ENCODE peak calls at places on chromosome 17, in eight cellular contexts. X is substantia nigra; L is skeletal muscle cell; W is COR-L47; G is NCI-H2029 treated with DMSO at 0.1 percent for 48 hours; R is activated naive CD4-positive, alpha-beta T cell; D is T-cell; P is activated CD4-positive, CD25-positive, alpha-beta regulatory T cell. Y is an unnamed sample.
A peak's percentile ranks its signal among the peaks of the same experiment; 100 is the strongest.

GRCh38 chr17:70121136-70121535 is 46.1 kb downstream of the KCNJ16 start:
- DNase-seq in X (no peak), R (no peak), P (no peak), L (no peak), W (no peak), D (no peak), G (no peak), Y (no peak)

GRCh38 chr17:77145635-77146632 is 5.2 kb downstream of the SEC14L1 start:
- DNase-seq in G (no peak), R (no peak), D (no peak), L (no peak), W (no peak), X (peak; percentile 35), P (no peak), Y (peak; percentile 79)

GRCh38 chr17:32757963-32758362 is 119.0 kb downstream of the MYO1D start:
- DNase-seq in L (no peak), W (no peak), X (no peak), R (no peak), P (no peak), D (no peak), G (no peak), Y (no peak)

GRCh38 chr17:49378311-49378710 is 16.3 kb upstream of the ZNF652 start:
- DNase-seq in D (no peak), R (no peak), W (no peak), G (no peak), P (no peak), X (no peak), L (no peak), Y (no peak)

GRCh38 chr17:81094224-81094743 is 59.3 kb downstream of the BAIAP2 start:
- DNase-seq in G (no peak), L (no peak), D (no peak), X (no peak), R (no peak), W (no peak), P (no peak), Y (no peak)

GRCh38 chr17:27327397-27327796 is 33.5 kb downstream of the WSB1 start:
- DNase-seq in R (no peak), W (no peak), D (no peak), L (no peak), G (no peak), P (no peak), X (no peak), Y (no peak)

GRCh38 chr17:37576281-37576680 is 32.9 kb downstream of the SYNRG start:
- DNase-seq in G (no peak), D (no peak), L (peak; percentile 5), W (no peak), X (no peak), P (no peak), R (no peak), Y (no peak)

GRCh38 chr17:44049294-44050080 is 17.0 kb downstream of the LSM12 start:
- DNase-seq in G (no peak), P (no peak), L (peak; percentile 44), D (no peak), R (no peak), X (no peak), W (no peak), Y (no peak)

GRCh38 chr17:48483004-48483403 is 47.8 kb downstream of the HOXB1 start:
- DNase-seq in X (no peak), G (no peak), P (no peak), D (no peak), R (no peak), W (no peak), L (no peak), Y (peak; percentile 52)

GRCh38 chr17:67829331-67829730 is 4.0 kb downstream of the BPTF start:
- DNase-seq in R (no peak), X (no peak), G (no peak), P (peak; percentile 26), D (peak; percentile 24), W (no peak), L (no peak), Y (no peak)

GRCh38 chr17:14737984-14738651 is 437.2 kb downstream of the HS3ST3B1 start:
- DNase-seq in D (no peak), L (peak; percentile 100), G (no peak), P (no peak), X (no peak), W (no peak), R (no peak), Y (peak; percentile 67)

GRCh38 chr17:15194859-15195277 is 70.3 kb downstream of the PMP22 start:
- DNase-seq in W (no peak), X (no peak), R (no peak), G (no peak), P (no peak), D (no peak), L (no peak), Y (no peak)

GRCh38 chr17:77433385-77434135 is 292.8 kb downstream of the SEC14L1 start:
- DNase-seq in G (no peak), P (no peak), L (no peak), D (no peak), R (no peak), W (no peak), X (no peak), Y (no peak)

GRCh38 chr17:39404542-39405378 is 3.3 kb upstream of the FBXL20 start:
- DNase-seq in P (no peak), X (no peak), D (no peak), R (no peak), G (no peak), W (no peak), L (peak; percentile 70), Y (peak; percentile 47)

GRCh38 chr17:57455063-57455914 is 199.0 kb downstream of the MSI2 start:
- DNase-seq in W (no peak), D (peak; percentile 8), X (no peak), L (no peak), R (no peak), P (no peak), G (no peak), Y (no peak)

GRCh38 chr17:80743181-80743771 is 198.6 kb downstream of the RPTOR start:
- DNase-seq in G (no peak), X (no peak), W (no peak), R (no peak), L (no peak), D (peak; percentile 62), P (no peak), Y (no peak)

GRCh38 chr17:49990921-49991320 is 4.1 kb downstream of the DLX3 start:
- DNase-seq in D (no peak), L (no peak), G (no peak), R (no peak), X (no peak), P (no peak), W (no peak), Y (no peak)

GRCh38 chr17:51203838-51204237 is 37.6 kb downstream of the NME2 start:
- DNase-seq in R (no peak), L (no peak), P (no peak), G (no peak), X (no peak), D (no peak), W (no peak), Y (no peak)

GRCh38 chr17:49545007-49545660 is 30.5 kb upstream of the NXPH3 start:
- DNase-seq in L (no peak), R (no peak), X (no peak), W (no peak), D (no peak), G (no peak), P (no peak), Y (no peak)

GRCh38 chr17:61234102-61234750 is 165.4 kb upstream of the TBX2 start:
- DNase-seq in G (no peak), W (no peak), D (no peak), P (no peak), L (no peak), R (no peak), X (no peak), Y (no peak)

GRCh38 chr17:9982159-9982558 is 77.1 kb upstream of the RCVRN start:
- DNase-seq in R (no peak), P (no peak), W (no peak), L (no peak), D (no peak), X (no peak), G (no peak), Y (no peak)

GRCh38 chr17:75152971-75153853 is 1.1 kb downstream of the JPT1 start:
- DNase-seq in W (peak; percentile 44), D (no peak), G (peak; percentile 39), P (no peak), X (no peak), R (no peak), L (no peak), Y (peak; percentile 45)

Y was measured in SW 1271.